ENCODE peak calls at places on chromosomes 3 and 15, in eight cellular contexts. I is fibroblast of lung, J is AG10803, V is fibroblast of villous mesenchyme, Q is PC-3, L is right atrium auricular region, N is A549, A is cardiac fibroblast. P is an unnamed sample.

GRCh38 chr3:172106989-172107388 is 67.6 kb downstream of the FNDC3B start:
- DNase-seq in N (no peak), L (no peak), I (no peak), J (no peak), A (no peak), V (no peak), Q (no peak), P (no peak)

GRCh38 chr3:140276698-140277097 is 341.7 kb downstream of the CLSTN2 start:
- DNase-seq in J (peak; percentile 35), I (no peak), V (peak; percentile 28), L (no peak), A (peak; percentile 40), N (no peak), Q (peak; percentile 16), P (no peak)

GRCh38 chr3:195150194-195151118 is 120.5 kb downstream of the XXYLT1 start:
- DNase-seq in A (peak; percentile 98), V (peak; percentile 86), Q (peak; percentile 78), I (peak; percentile 82), L (peak; percentile 82), J (peak; percentile 48), N (no peak), P (no peak)

GRCh38 chr15:101305820-101306255 is 10.8 kb upstream of the SNRPA1 start:
- DNase-seq in J (no peak), A (no peak), N (no peak), L (peak; percentile 34), V (no peak), Q (no peak), I (no peak), P (no peak)

GRCh38 chr3:64187065-64187959 is 38.0 kb downstream of the PRICKLE2 start:
- DNase-seq in I (peak; percentile 97), L (peak; percentile 80), Q (peak; percentile 74), N (peak; percentile 64), A (peak; percentile 99), V (peak; percentile 98), J (peak; percentile 97), P (peak; percentile 82)

GRCh38 chr15:59543721-59544547 is 67.6 kb upstream of the GCNT3 start:
- DNase-seq in Q (no peak), V (no peak), L (no peak), A (no peak), N (no peak), I (no peak), J (no peak), P (no peak)

GRCh38 chr3:187889601-187890404 is 144.5 kb upstream of the BCL6 start:
- DNase-seq in N (no peak), L (no peak), J (no peak), V (peak; percentile 80), I (peak; percentile 20), A (peak; percentile 36), Q (no peak), P (no peak)

GRCh38 chr3:40128169-40128568 is 181.3 kb upstream of the EIF1B start:
- DNase-seq in V (no peak), L (no peak), J (no peak), A (no peak), N (no peak), I (no peak), Q (no peak), P (no peak)

GRCh38 chr15:50232791-50233190 is 32.7 kb downstream of the HDC start:
- DNase-seq in A (no peak), I (no peak), V (no peak), L (no peak), N (no peak), J (no peak), Q (no peak), P (no peak)

GRCh38 chr3:37086918-37087317 is 87.5 kb downstream of the LRRFIP2 start:
- DNase-seq in A (no peak), V (no peak), J (no peak), N (no peak), I (no peak), Q (peak; percentile 15), L (no peak), P (no peak)

GRCh38 chr3:13210221-13210975 is 137.2 kb upstream of the IQSEC1 start:
- DNase-seq in L (no peak), V (no peak), A (no peak), Q (no peak), N (no peak), J (no peak), I (no peak), P (no peak)

GRCh38 chr3:4743371-4743770 is 235.9 kb upstream of the BHLHE40 start:
- DNase-seq in J (no peak), L (no peak), Q (no peak), N (no peak), V (no peak), A (no peak), I (no peak), P (no peak)

GRCh38 chr3:149247929-149248691 is 26.5 kb upstream of the CP start:
- DNase-seq in Q (peak; percentile 72), L (no peak), J (no peak), V (peak; percentile 81), I (peak; percentile 25), N (no peak), A (peak; percentile 39), P (no peak)

GRCh38 chr3:117941756-117942155 is 1092.9 kb downstream of the IGSF11 start:
- DNase-seq in Q (no peak), N (no peak), L (no peak), A (no peak), I (no peak), J (no peak), V (no peak), P (no peak)

GRCh38 chr15:78392430-78392829 is 45.6 kb upstream of the IREB2 start:
- DNase-seq in L (no peak), A (no peak), N (no peak), V (no peak), Q (no peak), J (no peak), I (no peak), P (peak; percentile 79)

GRCh38 chr3:67073812-67074211 is 75.7 kb downstream of the KBTBD8 start:
- DNase-seq in N (no peak), J (no peak), L (no peak), A (no peak), I (no peak), V (no peak), Q (no peak), P (no peak)

GRCh38 chr3:67082533-67083024 is 84.5 kb downstream of the KBTBD8 start:
- DNase-seq in J (no peak), N (no peak), Q (no peak), I (no peak), L (no peak), V (no peak), A (no peak), P (no peak)

GRCh38 chr3:67075295-67075694 is 77.2 kb downstream of the KBTBD8 start:
- DNase-seq in J (no peak), N (no peak), A (no peak), Q (no peak), V (no peak), I (no peak), L (no peak), P (no peak)

GRCh38 chr3:67076607-67077006 is 78.5 kb downstream of the KBTBD8 start:
- DNase-seq in V (peak; percentile 41), J (no peak), A (peak; percentile 41), N (no peak), I (no peak), Q (peak; percentile 2), L (no peak), P (no peak)

GRCh38 chr3:67077656-67078055 is 79.5 kb downstream of the KBTBD8 start:
- DNase-seq in V (peak; percentile 45), J (peak; percentile 43), Q (no peak), I (peak; percentile 53), N (no peak), A (peak; percentile 82), L (no peak), P (no peak)
- H3K4me3 ChIP-seq in V (no peak overlapping the region), J (no peak overlapping the region), Q (no peak overlapping the region), I (no peak overlapping the region), N (no peak overlapping the region), A (no peak overlapping the region), L (no peak overlapping the region), P (no peak overlapping the region)

GRCh38 chr3:28850186-28850585 is 430.7 kb upstream of the RBMS3 start:
- DNase-seq in Q (no peak), I (no peak), V (no peak), J (peak; percentile 33), A (peak; percentile 34), N (no peak), L (no peak), P (no peak)

GRCh38 chr3:28856796-28857195 is 424.1 kb upstream of the RBMS3 start:
- DNase-seq in A (peak; percentile 5), N (no peak), J (no peak), I (no peak), Q (peak; percentile 23), L (no peak), V (no peak), P (no peak)

GRCh38 chr3:28853830-28854229 is 427.0 kb upstream of the RBMS3 start:
- DNase-seq in L (no peak), N (no peak), A (peak; percentile 33), V (peak; percentile 16), J (peak; percentile 14), I (peak; percentile 57), Q (peak; percentile 46), P (no peak)
- TF ChIP-seq CTCF in L (no peak), N (peak; percentile 40), A (peak; percentile 14), V (no peak), J (peak; percentile 16), I (no peak), Q (peak; percentile 58), P (no peak)

GRCh38 chr15:31024330-31024729 is 32.9 kb upstream of the MTMR10 start:
- DNase-seq in V (peak; percentile 82), Q (peak; percentile 32), I (peak; percentile 71), L (no peak), N (peak; percentile 68), J (peak; percentile 98), A (peak; percentile 94), P (no peak)
- H3K4me3 ChIP-seq in V (no peak overlapping the region), Q (no peak overlapping the region), I (no peak overlapping the region), L (no peak overlapping the region), N (no peak overlapping the region), J (no peak overlapping the region), A (no peak overlapping the region), P (no peak overlapping the region)

DNA sequence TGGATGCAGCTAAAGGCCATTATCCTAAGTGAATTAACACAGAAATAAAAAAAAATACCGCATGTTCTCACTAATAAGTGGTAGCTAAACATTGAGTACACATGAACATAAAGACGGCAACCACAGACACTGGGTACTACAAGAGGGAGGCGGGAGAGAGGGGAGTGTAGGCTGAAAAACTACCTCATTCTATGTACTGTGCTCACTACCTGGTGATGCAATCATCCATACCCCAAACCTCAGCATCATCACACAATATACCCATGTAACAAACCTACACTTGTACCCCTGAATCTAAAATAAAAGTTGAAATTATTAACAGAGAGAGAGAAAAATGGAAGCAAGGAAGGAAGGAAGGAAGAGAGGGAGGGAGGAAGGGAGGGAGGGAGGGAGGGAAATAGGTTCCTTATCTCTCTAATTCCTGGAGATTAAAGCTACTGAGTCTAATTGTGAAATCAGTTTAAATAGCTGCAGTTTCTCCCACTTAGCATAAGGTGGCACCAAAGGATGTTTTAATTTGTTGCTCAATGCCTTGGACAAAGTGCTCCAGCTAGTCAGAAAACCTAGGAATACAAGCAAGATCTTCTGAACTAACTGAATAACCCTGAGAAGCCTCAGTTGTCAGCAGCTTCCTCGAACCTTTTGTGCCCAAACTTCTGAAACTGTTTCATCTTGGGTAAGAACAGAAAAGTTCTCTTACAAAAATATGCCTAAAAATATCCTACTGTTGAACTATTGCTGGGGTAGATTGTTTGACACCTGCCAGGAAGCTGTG is 79.4 kb upstream of the ATP11B start:
- DNase-seq in Q (peak; percentile 81), I (peak; percentile 82), A (peak; percentile 84), V (peak; percentile 82), N (peak; percentile 40), L (no peak), J (peak; percentile 72), P (peak; percentile 59)
- TF ChIP-seq CTCF in Q (peak; percentile 74), I (peak; percentile 63), A (peak; percentile 64), V (peak; percentile 65), N (peak; percentile 58), L (no peak), J (peak; percentile 73), P (peak; percentile 78)

P was measured in LNCaP clone FGC.